ENCODE peak calls at places on chromosomes 2 and 18, in five cellular contexts. N, B, A, L and Y are unnamed samples.

GRCh38 chr2:85920810-85921545 is 32.2 kb upstream of the ST3GAL5 start:
- DNase-seq in N (no peak), B (no peak), A (peak), L (no peak), Y (no peak)

GRCh38 chr2:8513601-8514273 is 168.1 kb upstream of the ID2 start:
- DNase-seq in N (no peak), B (no peak), A (no peak), L (no peak), Y (no peak)

GRCh38 chr2:68877079-68877772 is 6.0 kb upstream of the BMP10 start:
- DNase-seq in N (no peak), B (no peak), A (no peak), L (no peak), Y (no peak)

GRCh38 chr18:37554399-37554787 is 11.2 kb downstream of the CELF4 start:
- DNase-seq in N (no peak), B (no peak), A (no peak), L (no peak), Y (no peak)

GRCh38 chr2:187302619-187303018 is 145.4 kb downstream of the CALCRL start:
- DNase-seq in N (no peak), B (no peak), A (peak), L (no peak), Y (no peak)

GRCh38 chr2:206213514-206213845 is 53.8 kb downstream of the EEF1B2 start:
- DNase-seq in N (no peak), B (no peak), A (no peak), L (no peak), Y (no peak)

GRCh38 chr2:151774506-151774905 is 40.2 kb upstream of the NEB start:
- DNase-seq in N (no peak), B (no peak), A (peak), L (no peak), Y (no peak)

GRCh38 chr18:54269924-54270844 is 867 bp downstream of the POLI start:
- DNase-seq in N (no peak), B (no peak), A (peak), L (peak), Y (no peak)

GRCh38 chr2:122132292-122132691 is 376.8 kb downstream of the TSN start:
- DNase-seq in N (no peak), B (no peak), A (peak), L (no peak), Y (no peak)

GRCh38 chr2:121699421-121700328 is 37.0 kb downstream of the NIFK start:
- DNase-seq in N (peak), B (peak), A (peak), L (peak), Y (no peak)

GRCh38 chr18:21439453-21439852 is 161.1 kb downstream of the ESCO1 start:
- DNase-seq in N (no peak), B (no peak), A (peak), L (peak), Y (no peak)

GRCh38 chr2:166197446-166197845 is 69.6 kb upstream of the SCN1A start:
- DNase-seq in N (no peak), B (no peak), A (peak), L (no peak), Y (no peak)

GRCh38 chr2:166193446-166193845 is 65.6 kb upstream of the SCN1A start:
- DNase-seq in N (no peak), B (no peak), A (no peak), L (no peak), Y (no peak)
- H3K4me3 ChIP-seq in N (no peak), B (no peak), A (no peak), L (no peak), Y (no peak)

DNA sequence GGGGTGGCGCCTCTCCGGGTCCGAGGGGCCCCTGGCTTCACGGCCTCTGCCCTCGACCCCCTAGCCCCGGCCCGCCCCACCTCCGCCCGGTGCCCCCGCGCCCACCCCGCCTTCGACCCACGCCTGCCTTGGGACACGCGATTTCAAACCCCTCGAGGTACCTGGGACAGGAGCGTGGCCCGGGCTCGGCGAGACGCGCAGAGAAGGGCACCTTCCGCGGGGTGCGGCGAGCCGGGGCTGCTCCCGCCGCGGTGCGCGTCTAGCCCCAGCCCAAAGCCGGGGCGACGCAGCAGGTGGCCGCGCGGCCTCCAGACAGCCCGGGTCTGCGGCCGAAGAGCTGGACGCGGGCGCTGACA is 270 bp downstream of the CRACDL start:
- DNase-seq in N (no peak), B (no peak), A (no peak), L (no peak), Y (no peak)
- H3K4me3 ChIP-seq in N (no peak), B (peak), A (no peak), L (peak), Y (peak)

DNA sequence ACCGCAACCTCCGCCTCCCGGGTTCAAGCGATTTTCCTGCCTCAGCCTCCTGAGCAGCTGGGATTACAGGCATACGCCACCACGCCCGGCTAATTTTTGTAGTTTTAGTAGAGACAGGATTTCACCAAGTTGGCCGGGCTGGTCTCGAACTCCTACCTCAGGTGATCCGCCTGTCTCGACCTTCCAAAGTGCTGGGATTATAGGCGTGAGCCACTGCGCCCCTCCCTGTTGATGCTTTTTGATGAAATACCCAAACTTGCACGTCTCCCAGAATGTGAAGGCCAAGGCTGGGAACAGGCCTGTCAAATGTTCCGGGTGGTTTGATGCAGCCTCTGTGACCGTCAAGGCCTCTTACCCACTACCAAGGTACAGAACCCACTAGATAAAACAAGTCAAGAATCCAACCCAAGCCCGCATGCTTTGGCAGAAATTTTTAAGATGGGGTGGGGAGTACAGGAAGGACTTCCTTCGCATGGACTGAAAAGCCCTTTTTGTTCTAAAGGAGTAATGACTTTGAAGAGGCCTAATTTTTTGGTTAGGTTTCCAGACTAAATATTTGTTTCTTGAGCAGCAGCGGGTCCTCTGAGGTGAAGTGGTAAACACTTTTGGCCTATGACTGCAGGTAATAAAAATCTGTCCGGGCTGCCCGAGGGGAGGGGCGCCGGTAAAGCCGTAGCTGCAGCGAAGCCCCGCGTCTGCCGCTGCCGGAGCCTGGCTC is 3.7 kb upstream of the EVX2 start:
- DNase-seq in N (no peak), B (no peak), A (no peak), L (no peak), Y (no peak)
- H3K4me3 ChIP-seq in N (no peak), B (no peak), A (no peak), L (peak), Y (peak)

DNA sequence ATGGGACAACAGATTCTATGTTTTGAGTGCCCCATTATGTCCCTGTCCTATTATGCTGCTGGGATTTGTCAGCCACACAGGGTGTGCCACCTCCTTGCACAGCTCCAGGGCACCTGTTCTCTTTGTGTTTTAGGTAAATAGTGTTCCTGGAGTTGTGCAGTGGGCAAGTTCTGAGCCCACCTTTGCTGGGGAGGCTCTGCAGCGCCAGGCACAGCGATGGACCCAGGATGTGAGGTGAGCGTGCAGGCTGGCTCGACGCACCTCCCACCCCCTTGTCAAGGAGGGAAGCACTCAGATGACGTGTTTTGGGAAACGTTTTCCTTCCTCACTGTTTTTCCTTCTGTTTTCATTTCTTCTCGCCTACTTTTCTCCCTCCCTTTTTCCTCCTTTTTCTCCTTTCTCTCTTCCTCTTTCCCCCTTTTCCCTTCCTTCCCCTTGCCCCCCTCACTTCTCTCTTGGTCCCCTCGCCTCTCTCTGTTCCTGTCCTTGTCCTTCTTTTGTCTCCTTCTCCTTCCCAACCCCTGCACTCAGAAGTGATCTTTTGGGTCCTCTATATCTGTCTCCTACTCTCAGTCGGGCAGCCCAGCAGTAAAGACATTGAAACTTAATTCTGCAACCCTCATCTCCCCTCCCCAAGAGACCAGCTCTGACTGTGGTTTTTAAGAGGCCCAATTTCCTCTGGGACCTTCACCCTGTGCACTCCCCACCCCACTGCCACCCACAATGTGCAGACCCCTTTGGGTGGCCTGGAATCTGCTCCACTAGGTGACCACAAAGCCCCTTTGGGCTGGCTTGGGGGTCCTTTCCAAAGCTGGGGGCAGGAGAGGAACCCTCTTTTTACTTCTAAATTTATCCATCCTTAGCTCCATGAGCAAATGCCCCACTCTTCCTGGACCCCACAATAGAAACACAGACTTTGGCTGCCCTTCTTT is 104.0 kb downstream of the MCFD2 start:
- DNase-seq in N (no peak), B (no peak), A (no peak), L (peak), Y (no peak)
- H3K4me3 ChIP-seq in N (no peak), B (no peak), A (no peak), L (no peak), Y (no peak)

DNA sequence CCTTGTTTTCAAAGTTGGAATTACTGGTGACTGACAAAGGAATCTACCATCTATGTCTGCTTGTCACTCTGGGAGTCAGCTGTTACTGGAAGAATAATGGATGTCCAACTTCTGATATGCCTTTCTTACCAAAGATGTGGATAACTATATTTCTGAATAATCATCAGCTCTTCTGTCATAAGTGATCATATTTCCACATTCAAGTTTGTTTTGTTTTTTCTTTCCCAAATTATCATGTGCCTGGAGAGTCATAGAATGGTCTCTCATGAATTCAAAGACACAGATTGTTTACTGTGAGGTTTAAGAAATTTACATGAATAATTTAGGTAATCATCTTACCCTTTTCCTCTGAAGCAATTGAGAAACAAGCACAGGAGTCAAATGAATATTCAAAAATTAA is 986.7 kb upstream of the CDH2 start:
- DNase-seq in N (no peak), B (no peak), A (peak), L (no peak), Y (no peak)
- H3K4me3 ChIP-seq in N (no peak), B (no peak), A (no peak), L (no peak), Y (no peak)

GRCh38 chr18:36451454-36452251 is 154.1 kb downstream of the FHOD3 start:
- DNase-seq in N (no peak), B (no peak), A (peak), L (no peak), Y (no peak)
- H3K4me3 ChIP-seq in N (no peak), B (no peak), A (no peak), L (no peak), Y (no peak)

DNA sequence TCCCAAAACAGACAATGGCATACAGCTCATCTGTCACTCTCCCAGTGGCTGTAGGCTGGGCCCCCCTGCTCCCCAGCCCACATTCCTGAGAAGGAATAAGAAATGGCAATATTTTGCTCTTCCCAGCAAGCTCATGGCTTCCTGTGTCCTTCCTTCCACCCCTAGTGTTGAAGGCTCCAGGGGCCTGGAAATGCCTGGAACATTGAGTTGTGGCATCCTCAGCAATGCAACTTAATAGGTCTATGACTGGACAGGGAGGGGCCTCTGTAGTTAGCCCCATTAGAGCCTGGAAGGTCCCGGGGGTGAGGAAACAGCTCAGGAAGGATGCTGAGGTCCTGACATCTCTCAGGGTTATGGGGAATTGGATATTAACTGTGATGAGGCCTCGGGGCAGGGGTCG is 3.3 kb downstream of the KIF3C start:
- DNase-seq in N (no peak), B (no peak), A (peak), L (no peak), Y (no peak)
- H3K4me3 ChIP-seq in N (no peak), B (no peak), A (no peak), L (no peak), Y (no peak)